ENCODE peak calls at places on chromosome 19, in seven cellular contexts. One of them, this sample, is unnamed.

GRCh38 chr19:6416658-6417405 is 7.8 kb downstream of the KHSRP start:
- DNase-seq in A673: no peak
- DNase-seq in heart left ventricle: no peak
- DNase-seq in right atrium auricular region: no peak
- DNase-seq in H9: no peak
- DNase-seq in nephron progenitor cell: no peak
- DNase-seq in Peyer's patch: no peak
- DNase-seq in this sample: no peak

GRCh38 chr19:46761418-46761831 is 15.2 kb upstream of the STRN4 start:
- DNase-seq in A673: no peak
- DNase-seq in heart left ventricle: no peak
- DNase-seq in right atrium auricular region: no peak
- DNase-seq in H9: no peak
- DNase-seq in nephron progenitor cell: no peak
- DNase-seq in Peyer's patch: no peak
- DNase-seq in this sample: no peak

GRCh38 chr19:45097776-45098520 is 5.0 kb downstream of the PPP1R37 start:
- DNase-seq in A673: peak
- DNase-seq in heart left ventricle: peak
- DNase-seq in right atrium auricular region: peak
- DNase-seq in H9: no peak
- DNase-seq in nephron progenitor cell: no peak
- DNase-seq in Peyer's patch: peak
- DNase-seq in this sample: no peak

GRCh38 chr19:32351807-32352630 is 6.6 kb downstream of the ZNF507 start:
- DNase-seq in A673: no peak
- DNase-seq in heart left ventricle: no peak
- DNase-seq in right atrium auricular region: no peak
- DNase-seq in H9: no peak
- DNase-seq in nephron progenitor cell: no peak
- DNase-seq in Peyer's patch: no peak
- DNase-seq in this sample: no peak

GRCh38 chr19:7905859-7906258 is 2.2 kb downstream of the MAP2K7 start:
- DNase-seq in A673: no peak
- DNase-seq in heart left ventricle: no peak
- DNase-seq in right atrium auricular region: no peak
- DNase-seq in H9: no peak
- DNase-seq in nephron progenitor cell: no peak
- DNase-seq in Peyer's patch: no peak
- DNase-seq in this sample: no peak

GRCh38 chr19:16829822-16830289 is 658 bp downstream of the SIN3B start:
- DNase-seq in A673: no peak
- DNase-seq in heart left ventricle: no peak
- DNase-seq in right atrium auricular region: no peak
- DNase-seq in H9: no peak
- DNase-seq in nephron progenitor cell: peak
- DNase-seq in Peyer's patch: no peak
- DNase-seq in this sample: no peak

GRCh38 chr19:50465986-50466771 is 10.1 kb upstream of the EMC10 start:
- DNase-seq in A673: no peak
- DNase-seq in heart left ventricle: no peak
- DNase-seq in right atrium auricular region: no peak
- DNase-seq in H9: peak
- DNase-seq in nephron progenitor cell: peak
- DNase-seq in Peyer's patch: peak
- DNase-seq in this sample: no peak

GRCh38 chr19:48479686-48480085 is 10.5 kb downstream of the CYTH2 start:
- DNase-seq in A673: no peak
- DNase-seq in heart left ventricle: no peak
- DNase-seq in right atrium auricular region: no peak
- DNase-seq in H9: no peak
- DNase-seq in nephron progenitor cell: no peak
- DNase-seq in Peyer's patch: no peak
- DNase-seq in this sample: no peak

GRCh38 chr19:46697142-46697960 is 19.6 kb downstream of the PRKD2 start:
- DNase-seq in A673: peak
- DNase-seq in heart left ventricle: peak
- DNase-seq in right atrium auricular region: peak
- DNase-seq in H9: peak
- DNase-seq in nephron progenitor cell: peak
- DNase-seq in Peyer's patch: peak
- DNase-seq in this sample: peak

GRCh38 chr19:28615546-28615916 is 597.4 kb downstream of the UQCRFS1 start:
- DNase-seq in A673: no peak
- DNase-seq in heart left ventricle: no peak
- DNase-seq in right atrium auricular region: peak
- DNase-seq in H9: no peak
- DNase-seq in nephron progenitor cell: no peak
- DNase-seq in Peyer's patch: no peak
- DNase-seq in this sample: no peak

GRCh38 chr19:45405435-45406164 is 731 bp upstream of the PPP1R13L start:
- DNase-seq in A673: peak
- DNase-seq in heart left ventricle: peak
- DNase-seq in right atrium auricular region: peak
- DNase-seq in H9: peak
- DNase-seq in nephron progenitor cell: peak
- DNase-seq in Peyer's patch: peak
- DNase-seq in this sample: peak

GRCh38 chr19:46466536-46467199 is 4.7 kb downstream of the PNMA8A start:
- DNase-seq in A673: no peak
- DNase-seq in heart left ventricle: no peak
- DNase-seq in right atrium auricular region: no peak
- DNase-seq in H9: no peak
- DNase-seq in nephron progenitor cell: no peak
- DNase-seq in Peyer's patch: no peak
- DNase-seq in this sample: no peak

GRCh38 chr19:47247308-47247990 is 8.9 kb upstream of the CCDC9 start:
- DNase-seq in A673: peak
- DNase-seq in heart left ventricle: peak
- DNase-seq in right atrium auricular region: peak
- DNase-seq in H9: peak
- DNase-seq in nephron progenitor cell: peak
- DNase-seq in Peyer's patch: peak
- DNase-seq in this sample: peak

GRCh38 chr19:51325161-51325979 is 13.9 kb downstream of the IGLON5 start:
- DNase-seq in A673: no peak
- DNase-seq in heart left ventricle: no peak
- DNase-seq in right atrium auricular region: no peak
- DNase-seq in H9: no peak
- DNase-seq in nephron progenitor cell: no peak
- DNase-seq in Peyer's patch: no peak
- DNase-seq in this sample: no peak

GRCh38 chr19:40365613-40366401 is 17.3 kb downstream of the PLD3 start:
- DNase-seq in A673: peak
- DNase-seq in heart left ventricle: peak
- DNase-seq in right atrium auricular region: no peak
- DNase-seq in H9: peak
- DNase-seq in nephron progenitor cell: peak
- DNase-seq in Peyer's patch: peak
- DNase-seq in this sample: peak

GRCh38 chr19:40367577-40368434 is 19.3 kb downstream of the PLD3 start:
- DNase-seq in A673: no peak
- DNase-seq in heart left ventricle: no peak
- DNase-seq in right atrium auricular region: no peak
- DNase-seq in H9: no peak
- DNase-seq in nephron progenitor cell: no peak
- DNase-seq in Peyer's patch: no peak
- DNase-seq in this sample: no peak

GRCh38 chr19:40369797-40370196 is 20.2 kb downstream of the HIPK4 start:
- DNase-seq in A673: no peak
- DNase-seq in heart left ventricle: no peak
- DNase-seq in right atrium auricular region: no peak
- DNase-seq in H9: no peak
- DNase-seq in nephron progenitor cell: no peak
- DNase-seq in Peyer's patch: no peak
- DNase-seq in this sample: no peak

GRCh38 chr19:40365010-40365409 is 16.5 kb downstream of the PLD3 start:
- DNase-seq in A673: no peak
- DNase-seq in heart left ventricle: no peak
- DNase-seq in right atrium auricular region: no peak
- DNase-seq in H9: no peak
- DNase-seq in nephron progenitor cell: no peak
- DNase-seq in Peyer's patch: no peak
- DNase-seq in this sample: no peak

DNA sequence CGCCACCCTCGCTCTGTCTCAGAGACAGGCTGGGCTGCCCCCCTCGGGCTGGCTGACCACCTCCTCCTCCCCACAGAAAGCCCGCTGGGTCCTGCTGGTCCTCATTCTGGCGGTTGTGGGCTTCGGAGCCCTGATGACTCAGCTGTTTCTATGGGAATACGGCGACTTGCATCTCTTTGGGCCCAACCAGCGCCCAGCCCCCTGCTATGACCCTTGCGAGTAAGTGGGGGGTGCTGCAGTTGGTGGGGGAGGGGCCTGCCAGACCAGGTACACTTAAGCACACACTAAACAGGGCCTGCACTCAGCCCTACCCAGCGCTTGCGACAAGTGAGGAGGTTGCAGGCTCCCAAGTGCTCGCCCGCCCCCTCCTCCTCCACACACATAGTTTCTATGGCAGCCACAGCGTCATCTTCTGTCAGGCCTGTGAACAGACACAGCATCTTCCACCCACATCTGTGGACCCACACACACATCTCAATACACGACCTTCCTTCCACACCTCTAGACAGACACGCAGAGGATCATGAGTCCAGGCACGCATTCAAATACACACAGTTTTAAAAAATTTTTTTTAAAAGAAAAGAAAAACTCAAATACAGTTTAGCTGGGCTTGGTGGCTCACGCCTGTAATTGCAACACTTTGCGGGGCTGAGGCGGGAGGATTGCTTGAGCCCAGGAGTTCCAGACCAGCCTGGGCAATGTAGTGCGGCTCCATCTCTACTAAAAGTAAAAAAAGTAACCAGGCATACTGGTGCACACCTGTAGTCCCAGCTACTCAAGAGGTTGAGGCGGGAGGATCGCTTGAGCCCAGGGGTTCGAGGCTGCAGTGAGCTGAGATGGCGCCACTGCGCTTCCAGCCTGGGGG is 18.4 kb downstream of the PLD3 start:
- DNase-seq in A673: peak
- DNase-seq in heart left ventricle: no peak
- DNase-seq in right atrium auricular region: no peak
- DNase-seq in H9: peak
- DNase-seq in nephron progenitor cell: peak
- DNase-seq in Peyer's patch: no peak
- DNase-seq in this sample: peak
- TF ChIP-seq CTCF in A673: peak
- TF ChIP-seq CTCF in heart left ventricle: no peak
- TF ChIP-seq CTCF in right atrium auricular region: no peak
- TF ChIP-seq CTCF in H9: peak
- TF ChIP-seq CTCF in nephron progenitor cell: no peak
- TF ChIP-seq CTCF in Peyer's patch: no peak
- TF ChIP-seq CTCF in this sample: no peak

GRCh38 chr19:17834350-17835181 is 13.2 kb downstream of the JAK3 start:
- DNase-seq in A673: no peak
- DNase-seq in heart left ventricle: no peak
- DNase-seq in right atrium auricular region: no peak
- DNase-seq in H9: peak
- DNase-seq in nephron progenitor cell: no peak
- DNase-seq in Peyer's patch: no peak
- DNase-seq in this sample: no peak
- TF ChIP-seq CTCF in A673: no peak
- TF ChIP-seq CTCF in heart left ventricle: no peak
- TF ChIP-seq CTCF in right atrium auricular region: no peak
- TF ChIP-seq CTCF in H9: peak
- TF ChIP-seq CTCF in nephron progenitor cell: no peak
- TF ChIP-seq CTCF in Peyer's patch: no peak
- TF ChIP-seq CTCF in this sample: no peak

GRCh38 chr19:10699650-10700335 is 1.4 kb upstream of the QTRT1 start:
- DNase-seq in A673: peak
- DNase-seq in heart left ventricle: no peak
- DNase-seq in right atrium auricular region: no peak
- DNase-seq in H9: peak
- DNase-seq in nephron progenitor cell: peak
- DNase-seq in Peyer's patch: peak
- DNase-seq in this sample: peak
- TF ChIP-seq CTCF in A673: peak
- TF ChIP-seq CTCF in heart left ventricle: peak
- TF ChIP-seq CTCF in right atrium auricular region: peak
- TF ChIP-seq CTCF in H9: peak
- TF ChIP-seq CTCF in nephron progenitor cell: peak
- TF ChIP-seq CTCF in Peyer's patch: peak
- TF ChIP-seq CTCF in this sample: peak

GRCh38 chr19:18831524-18832330 is at the start of gene UPF1:
- DNase-seq in A673: peak
- DNase-seq in heart left ventricle: peak
- DNase-seq in right atrium auricular region: peak
- DNase-seq in H9: peak
- DNase-seq in nephron progenitor cell: peak
- DNase-seq in Peyer's patch: peak
- DNase-seq in this sample: peak

GRCh38 chr19:18830488-18830887 is 1.3 kb upstream of the UPF1 start:
- DNase-seq in A673: no peak
- DNase-seq in heart left ventricle: no peak
- DNase-seq in right atrium auricular region: no peak
- DNase-seq in H9: no peak
- DNase-seq in nephron progenitor cell: no peak
- DNase-seq in Peyer's patch: no peak
- DNase-seq in this sample: no peak

GRCh38 chr19:18833849-18834643 is 2.3 kb downstream of the UPF1 start:
- DNase-seq in A673: no peak
- DNase-seq in heart left ventricle: no peak
- DNase-seq in right atrium auricular region: no peak
- DNase-seq in H9: no peak
- DNase-seq in nephron progenitor cell: no peak
- DNase-seq in Peyer's patch: no peak
- DNase-seq in this sample: no peak

GRCh38 chr19:18833141-18833476 is 1.4 kb downstream of the UPF1 start:
- DNase-seq in A673: no peak
- DNase-seq in heart left ventricle: no peak
- DNase-seq in right atrium auricular region: no peak
- DNase-seq in H9: no peak
- DNase-seq in nephron progenitor cell: no peak
- DNase-seq in Peyer's patch: no peak
- DNase-seq in this sample: no peak

DNA sequence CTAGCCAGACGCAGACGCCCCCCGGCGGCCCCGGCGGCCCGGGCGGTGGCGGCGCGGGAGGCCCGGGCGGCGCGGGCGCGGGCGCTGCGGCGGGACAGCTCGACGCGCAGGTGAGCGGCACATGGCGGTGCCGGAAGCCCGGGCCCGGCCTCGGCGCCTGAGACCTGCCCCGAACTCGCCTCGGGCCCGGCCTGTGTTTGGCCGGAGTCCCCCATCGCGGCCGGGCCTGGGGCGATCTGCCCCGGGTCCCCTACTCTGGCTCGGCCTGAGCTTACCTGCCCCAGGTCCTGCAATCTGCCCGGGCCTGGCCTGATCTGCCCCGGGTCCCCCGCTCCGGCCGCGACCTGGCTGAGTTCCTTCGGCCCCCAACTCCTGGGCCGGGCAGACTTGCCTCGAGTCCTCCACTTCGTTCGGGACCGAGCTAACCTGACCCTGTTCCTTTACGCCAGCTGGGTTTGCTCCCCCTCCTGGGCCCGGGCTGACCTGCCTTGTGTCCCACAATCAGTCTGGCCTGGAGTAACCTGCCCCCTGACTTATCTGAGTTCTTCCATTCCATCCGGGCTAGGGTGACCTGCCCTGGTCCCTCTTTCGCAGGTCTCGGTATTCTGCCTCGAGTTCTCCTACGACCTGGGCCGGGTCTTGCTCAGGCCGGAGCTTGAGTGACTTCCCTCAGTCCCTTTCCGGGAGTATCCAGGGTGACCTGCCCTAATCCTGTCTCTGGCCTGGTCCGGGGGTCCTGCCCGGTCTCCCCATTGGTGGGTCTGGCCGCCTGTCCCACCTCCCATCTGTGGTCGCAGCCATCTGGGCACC is 777 bp downstream of the UPF1 start:
- DNase-seq in A673: no peak
- DNase-seq in heart left ventricle: no peak
- DNase-seq in right atrium auricular region: no peak
- DNase-seq in H9: peak
- DNase-seq in nephron progenitor cell: peak
- DNase-seq in Peyer's patch: no peak
- DNase-seq in this sample: peak
- TF ChIP-seq CTCF in A673: no peak
- TF ChIP-seq CTCF in heart left ventricle: no peak
- TF ChIP-seq CTCF in right atrium auricular region: peak
- TF ChIP-seq CTCF in H9: peak
- TF ChIP-seq CTCF in nephron progenitor cell: no peak
- TF ChIP-seq CTCF in Peyer's patch: no peak
- TF ChIP-seq CTCF in this sample: no peak

This sample was measured in endothelial cell.